ENCODE peak calls at places on chromosome 10, in four cellular contexts. J is stomach, S is transverse colon, Q is endothelial cell of umbilical vein. P is an unnamed sample.

GRCh38 chr10:69842020-69842419 is 40.3 kb downstream of the COL13A1 start:
- DNase-seq in J (no peak), S (no peak), Q (no peak), P (no peak)

GRCh38 chr10:91088300-91089140 is 131.9 kb upstream of the PCGF5 start:
- DNase-seq in J (no peak), S (no peak), Q (peak; percentile 8), P (no peak)

GRCh38 chr10:110679633-110680472 is 35.7 kb downstream of the RBM20 start:
- DNase-seq in J (no peak), S (no peak), Q (no peak), P (no peak)

GRCh38 chr10:28127881-28128280 is 129.0 kb upstream of the ODAD2 start:
- DNase-seq in J (no peak), S (no peak), Q (no peak), P (no peak)

GRCh38 chr10:102120987-102121738 is 995 bp upstream of the LDB1 start:
- DNase-seq in J (peak; percentile 38), S (peak; percentile 66), Q (no peak), P (peak; percentile 82)

GRCh38 chr10:15869935-15870334 is 9.6 kb upstream of the MINDY3 start:
- DNase-seq in J (no peak), S (no peak), Q (no peak), P (no peak)

GRCh38 chr10:49161411-49161997 is 26.7 kb downstream of the TMEM273 start:
- DNase-seq in J (no peak), S (no peak), Q (peak; percentile 7), P (no peak)

GRCh38 chr10:114709966-114710365 is 51.9 kb upstream of the ABLIM1 start:
- DNase-seq in J (no peak), S (no peak), Q (no peak), P (no peak)

GRCh38 chr10:124252097-124252715 is 158.8 kb upstream of the CHST15 start:
- DNase-seq in J (no peak), S (no peak), Q (no peak), P (no peak)

GRCh38 chr10:111087968-111088505 is 11.2 kb downstream of the ADRA2A start:
- DNase-seq in J (no peak), S (no peak), Q (no peak), P (no peak)

GRCh38 chr10:27446091-27446918 is 57.8 kb upstream of the RAB18 start:
- DNase-seq in J (no peak), S (no peak), Q (peak; percentile 51), P (no peak)

GRCh38 chr10:3046210-3046779 is 21.1 kb upstream of the PFKP start:
- DNase-seq in J (no peak), S (no peak), Q (no peak), P (no peak)

GRCh38 chr10:101035916-101036702 is 5.1 kb downstream of the SFXN3 start:
- DNase-seq in J (no peak), S (no peak), Q (no peak), P (no peak)

GRCh38 chr10:124739996-124740373 is 4.2 kb downstream of the FAM53B start:
- DNase-seq in J (no peak), S (no peak), Q (no peak), P (no peak)

GRCh38 chr10:57992321-57993077 is 275.2 kb downstream of the IPMK start:
- DNase-seq in J (no peak), S (no peak), Q (no peak), P (no peak)

GRCh38 chr10:35127289-35127891 is 744 bp downstream of the CREM start:
- DNase-seq in J (peak; percentile 63), S (peak; percentile 64), Q (peak; percentile 63), P (peak; percentile 25)

GRCh38 chr10:5775705-5776104 is 37.5 kb downstream of the GDI2 start:
- DNase-seq in J (peak; percentile 32), S (peak; percentile 37), Q (no peak), P (no peak)

GRCh38 chr10:104824378-104825006 is 183.4 kb downstream of the SORCS3 start:
- DNase-seq in J (peak; percentile 26), S (no peak), Q (no peak), P (peak; percentile 31)

GRCh38 chr10:71821909-71822763 is 28.9 kb downstream of the PSAP start:
- DNase-seq in J (no peak), S (no peak), Q (no peak), P (no peak)

GRCh38 chr10:86958831-86959736 is 685 bp downstream of the SNCG start:
- DNase-seq in J (no peak), S (no peak), Q (peak; percentile 79), P (no peak)

GRCh38 chr10:89837173-89838001 is 136.0 kb downstream of the KIF20B start:
- DNase-seq in J (peak; percentile 29), S (peak; percentile 30), Q (peak; percentile 13), P (peak; percentile 31)

GRCh38 chr10:130744631-130745030 is 566.9 kb downstream of the TCERG1L start:
- DNase-seq in J (no peak), S (no peak), Q (no peak), P (no peak)

GRCh38 chr10:116490028-116490662 is 55.6 kb upstream of the PNLIP start:
- DNase-seq in J (no peak), S (no peak), Q (peak; percentile 10), P (no peak)

GRCh38 chr10:124744688-124745055 is 494 bp upstream of the FAM53B start:
- DNase-seq in J (no peak), S (no peak), Q (peak; percentile 78), P (peak; percentile 63)

GRCh38 chr10:110387617-110387982 is 82.9 kb upstream of the SMNDC1 start:
- DNase-seq in J (no peak), S (no peak), Q (no peak), P (no peak)

GRCh38 chr10:51159841-51160240 is 85.6 kb downstream of the PRKG1 start:
- DNase-seq in J (no peak), S (no peak), Q (no peak), P (no peak)

GRCh38 chr10:77405771-77406241 is 231.8 kb downstream of the KCNMA1 start:
- DNase-seq in J (peak; percentile 67), S (peak; percentile 77), Q (peak; percentile 51), P (peak; percentile 76)

GRCh38 chr10:71726673-71727428 is 7.3 kb upstream of the C10orf105 start:
- DNase-seq in J (no peak), S (peak; percentile 44), Q (no peak), P (no peak)

GRCh38 chr10:99595236-99595635 is 25.0 kb downstream of the SLC25A28 start:
- DNase-seq in J (no peak), S (peak; percentile 71), Q (no peak), P (no peak)

GRCh38 chr10:69573056-69573806 is at the start of gene NEUROG3:
- DNase-seq in J (no peak), S (no peak), Q (no peak), P (no peak)

GRCh38 chr10:87668324-87669054 is 8.8 kb downstream of the PAPSS2 start:
- DNase-seq in J (no peak), S (no peak), Q (no peak), P (no peak)

GRCh38 chr10:103062854-103063642 is 130.0 kb downstream of the NT5C2 start:
- DNase-seq in J (no peak), S (no peak), Q (no peak), P (no peak)

GRCh38 chr10:110212119-110213006 is 5.0 kb downstream of the MXI1 start:
- DNase-seq in J (peak; percentile 40), S (peak; percentile 80), Q (no peak), P (no peak)

GRCh38 chr10:62394556-62395018 is 20.4 kb downstream of the ZNF365 start:
- DNase-seq in J (no peak), S (no peak), Q (no peak), P (no peak)
- TF ChIP-seq POLR2AphosphoS5 in J (no peak), S (no peak), Q (no peak), P (no peak)

GRCh38 chr10:96642973-96643372 is 56.2 kb upstream of the TM9SF3 start:
- DNase-seq in J (peak; percentile 74), S (peak; percentile 80), Q (no peak), P (peak; percentile 35)
- TF ChIP-seq POLR2A in J (no peak), S (no peak), Q (no peak), P (no peak)

DNA sequence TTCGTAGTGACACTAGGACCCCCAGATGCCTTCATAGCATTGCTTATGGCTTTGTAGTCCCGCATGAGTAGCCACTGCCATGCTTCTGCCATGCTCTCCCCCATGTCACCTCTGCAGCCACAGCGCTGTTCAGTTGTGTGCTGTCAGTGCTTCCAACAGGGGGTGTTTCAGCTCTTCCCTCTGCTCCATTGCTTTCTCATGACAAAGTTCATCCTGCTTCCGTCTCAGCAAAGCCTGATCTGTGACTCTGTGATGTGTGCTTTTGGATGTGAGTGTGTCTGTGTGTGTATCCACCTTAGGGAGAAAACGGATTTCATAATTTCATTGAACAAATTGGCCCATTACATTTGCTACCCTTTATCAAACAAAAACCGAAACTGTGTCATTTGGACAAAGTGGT is 134.9 kb upstream of the SAMD8 start:
- DNase-seq in J (no peak), S (no peak), Q (no peak), P (no peak)
- TF ChIP-seq CTCF in J (no peak), S (no peak), Q (no peak), P (no peak)

GRCh38 chr10:4255751-4256150 is 470.7 kb upstream of the KLF6 start:
- DNase-seq in J (no peak), S (no peak), Q (no peak), P (no peak)

GRCh38 chr10:4254101-4254994 is 469.3 kb upstream of the KLF6 start:
- DNase-seq in J (no peak), S (no peak), Q (no peak), P (no peak)

GRCh38 chr10:4256971-4257370 is 472.0 kb upstream of the KLF6 start:
- DNase-seq in J (no peak), S (no peak), Q (no peak), P (no peak)

GRCh38 chr10:4260483-4260882 is 475.5 kb upstream of the KLF6 start:
- DNase-seq in J (no peak), S (no peak), Q (peak; percentile 96), P (no peak)

DNA sequence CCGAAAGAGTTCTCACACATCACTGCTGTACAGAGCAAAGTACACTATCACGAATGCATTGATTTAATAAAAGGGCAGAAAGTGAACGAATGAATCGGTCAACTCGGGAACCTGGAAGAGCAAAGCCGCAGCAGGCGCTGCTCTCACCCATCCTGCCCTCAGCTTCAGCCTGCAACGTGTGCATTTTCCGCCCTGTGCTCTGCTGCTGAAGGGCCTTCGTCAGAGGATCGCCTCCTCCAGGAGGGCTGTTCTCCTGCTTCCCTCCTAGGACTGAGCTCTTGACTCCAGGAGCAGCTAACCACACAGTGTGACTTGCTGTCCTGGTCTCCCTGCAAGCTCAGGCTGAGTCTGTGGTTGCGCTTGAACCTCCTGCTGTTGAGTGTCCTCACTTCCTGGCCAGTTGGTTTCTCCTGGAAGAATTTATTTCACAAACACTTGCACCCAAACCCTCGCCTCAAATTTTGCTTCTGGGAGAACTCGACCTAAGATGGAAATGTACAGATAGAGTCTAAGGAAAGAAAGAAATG is 473.0 kb upstream of the KLF6 start:
- DNase-seq in J (no peak), S (no peak), Q (no peak), P (no peak)
- TF ChIP-seq POLR2AphosphoS5 in J (no peak), S (no peak), Q (no peak), P (no peak)